ENCODE peak calls at places on chromosomes 11 and 22, in four cellular contexts. T is activated T-cell treated with anti-CD3 and anti-CD28 coated beads, Interleukin-2, amount 50 U/mL, for 72 hours; S is NCI-H2029 treated with DMSO at 0.1 percent for 48 hours; N is substantia nigra. R is an unnamed sample.

GRCh38 chr11:130217632-130218031 is 58.0 kb downstream of the ST14 start:
- DNase-seq in T (no peak), S (no peak), N (no peak), R (no peak)

GRCh38 chr11:56817661-56818060 is 69.2 kb upstream of the OR9G4 start:
- DNase-seq in T (no peak), S (no peak), N (no peak), R (no peak)

GRCh38 chr11:118415739-118416068 is 14.3 kb downstream of the ATP5MG start:
- DNase-seq in T (no peak), S (no peak), N (no peak), R (no peak)

GRCh38 chr11:72673943-72674828 is at the start of gene PDE2A:
- DNase-seq in T (no peak), S (no peak), N (no peak), R (peak)

GRCh38 chr11:128420943-128421342 is 166.4 kb downstream of the ETS1 start:
- DNase-seq in T (no peak), S (no peak), N (no peak), R (no peak)

GRCh38 chr22:17143101-17143500 is 16.0 kb downstream of the HDHD5 start:
- DNase-seq in T (no peak), S (no peak), N (no peak), R (no peak)

GRCh38 chr11:19628018-19628417 is 84.6 kb upstream of the NAV2 start:
- DNase-seq in T (no peak), S (no peak), N (no peak), R (no peak)

GRCh38 chr22:31104869-31105268 is 2.5 kb downstream of the SELENOM start:
- DNase-seq in T (no peak), S (no peak), N (no peak), R (no peak)

GRCh38 chr11:70662691-70663098 is 264.4 kb downstream of the CTTN start:
- DNase-seq in T (no peak), S (no peak), N (no peak), R (no peak)

GRCh38 chr11:64057890-64058289 is 22.2 kb downstream of the FLRT1 start:
- DNase-seq in T (no peak), S (no peak), N (no peak), R (peak)

GRCh38 chr11:108009497-108010360 is 1.0 kb downstream of the CUL5 start:
- DNase-seq in T (peak), S (no peak), N (no peak), R (peak)

GRCh38 chr11:32893947-32894827 is 1.6 kb downstream of the QSER1 start:
- DNase-seq in T (peak), S (peak), N (no peak), R (peak)

GRCh38 chr22:20551805-20552449 is 44.5 kb downstream of the MED15 start:
- DNase-seq in T (peak), S (no peak), N (no peak), R (no peak)

R was measured in NCI-H524.